ENCODE peak calls at places on chromosomes 6 and 20, in seven cellular contexts. W is colonic mucosa, M is AG04450, X is A673, F is tibial nerve, V is esophagus squamous epithelium, P is DND-41. G is an unnamed sample.

GRCh38 chr6:166618866-166619761 is 7.9 kb downstream of the RPS6KA2 start:
- DNase-seq in X (no peak), V (no peak), M (no peak), F (no peak), P (no peak), W (peak; percentile 11), G (no peak)

GRCh38 chr6:166596741-166597507 is 10.4 kb upstream of the RAMACL start:
- DNase-seq in X (no peak), F (no peak), M (no peak), W (no peak), V (no peak), P (no peak), G (no peak)

GRCh38 chr20:45289942-45290676 is 16.5 kb upstream of the RBPJL start:
- DNase-seq in F (no peak), W (no peak), P (no peak), X (no peak), M (no peak), V (no peak), G (no peak)

GRCh38 chr6:103335412-103335811 is 1524.3 kb downstream of the HACE1 start:
- DNase-seq in M (no peak), P (no peak), X (peak; percentile 46), F (no peak), W (no peak), V (no peak), G (no peak)

GRCh38 chr6:77447254-77447653 is 16.0 kb downstream of the HTR1B start:
- DNase-seq in P (no peak), X (no peak), F (no peak), M (no peak), W (no peak), V (no peak), G (no peak)

GRCh38 chr6:138007014-138007472 is 100.2 kb downstream of the PERP start:
- DNase-seq in W (peak; percentile 54), F (no peak), V (no peak), P (peak; percentile 35), M (no peak), X (peak; percentile 52), G (no peak)

GRCh38 chr20:58990651-58991445 is 9.8 kb downstream of the NELFCD start:
- DNase-seq in P (no peak), F (peak; percentile 5), X (no peak), W (no peak), V (no peak), M (no peak), G (no peak)

GRCh38 chr20:25076201-25076600 is 5.7 kb downstream of the VSX1 start:
- DNase-seq in X (no peak), M (no peak), P (no peak), W (no peak), F (no peak), V (no peak), G (no peak)

GRCh38 chr20:3672864-3673550 is 8.8 kb downstream of the ADAM33 start:
- DNase-seq in X (no peak), P (no peak), F (no peak), V (no peak), W (no peak), M (no peak), G (no peak)

GRCh38 chr6:36977470-36977941 is 8.5 kb downstream of the MTCH1 start:
- DNase-seq in M (no peak), X (peak; percentile 33), V (no peak), F (no peak), W (no peak), P (no peak), G (no peak)

GRCh38 chr6:83474309-83474708 is 38.0 kb upstream of the PRSS35 start:
- DNase-seq in X (peak; percentile 10), V (no peak), P (no peak), M (no peak), F (no peak), W (no peak), G (no peak)

GRCh38 chr20:10129749-10130148 is 88.9 kb upstream of the SNAP25 start:
- DNase-seq in V (no peak), M (no peak), W (no peak), X (no peak), P (no peak), F (no peak), G (no peak)

GRCh38 chr6:7541175-7542064 is at the start of gene DSP:
- DNase-seq in W (peak; percentile 88), F (no peak), M (no peak), V (no peak), X (peak; percentile 18), P (no peak), G (no peak)

GRCh38 chr6:149246691-149247384 is 70.7 kb upstream of the TAB2 start:
- DNase-seq in P (no peak), V (no peak), M (no peak), W (no peak), X (no peak), F (no peak), G (no peak)

GRCh38 chr6:69145062-69145461 is 510.0 kb downstream of the ADGRB3 start:
- DNase-seq in X (no peak), M (no peak), W (no peak), P (no peak), V (no peak), F (no peak), G (no peak)

GRCh38 chr6:28207244-28208179 is 17.6 kb upstream of the ZSCAN9 start:
- DNase-seq in V (no peak), F (no peak), P (no peak), M (no peak), W (peak; percentile 53), X (peak; percentile 66), G (no peak)

GRCh38 chr20:38108438-38109024 is 56.5 kb downstream of the TGM2 start:
- DNase-seq in P (no peak), F (no peak), W (no peak), X (no peak), V (no peak), M (no peak), G (no peak)

GRCh38 chr6:133184798-133185380 is 56.3 kb upstream of the EYA4 start:
- DNase-seq in P (no peak), V (no peak), M (no peak), W (no peak), F (no peak), X (peak; percentile 37), G (no peak)

GRCh38 chr6:43771858-43772570 is 2.0 kb downstream of the VEGFA start:
- DNase-seq in M (no peak), P (peak; percentile 71), F (peak; percentile 64), W (peak; percentile 83), V (no peak), X (peak; percentile 67), G (no peak)

GRCh38 chr6:9272671-9273070 is 837.3 kb upstream of the SLC35B3 start:
- DNase-seq in W (no peak), M (no peak), F (no peak), V (no peak), X (no peak), P (no peak), G (no peak)

GRCh38 chr20:17556842-17557674 is 12.8 kb upstream of the DSTN start:
- DNase-seq in M (no peak), X (no peak), W (peak; percentile 58), V (no peak), P (no peak), F (peak; percentile 47), G (no peak)

GRCh38 chr6:159501558-159501957 is 191.5 kb downstream of the SOD2 start:
- DNase-seq in V (no peak), W (no peak), X (no peak), F (no peak), M (no peak), P (no peak), G (no peak)

GRCh38 chr20:40511478-40511877 is 177.6 kb downstream of the MAFB start:
- DNase-seq in M (no peak), V (no peak), X (peak; percentile 15), W (no peak), P (no peak), F (peak; percentile 24), G (no peak)

GRCh38 chr6:137415127-137415833 is 78.9 kb downstream of the OLIG3 start:
- DNase-seq in P (no peak), V (no peak), M (peak; percentile 7), W (peak; percentile 69), F (peak; percentile 31), X (peak; percentile 46), G (peak; percentile 76)

GRCh38 chr20:49983123-49983847 is 505 bp downstream of the SNAI1 start:
- DNase-seq in M (no peak), V (no peak), F (no peak), X (no peak), P (no peak), W (no peak), G (no peak)

GRCh38 chr6:19851273-19852089 is 14.3 kb downstream of the ID4 start:
- DNase-seq in V (no peak), P (no peak), M (peak; percentile 42), X (peak; percentile 87), W (peak; percentile 31), F (no peak), G (no peak)

GRCh38 chr6:146913842-146914562 is 290.2 kb upstream of the STXBP5 start:
- DNase-seq in W (peak; percentile 34), V (no peak), F (peak; percentile 16), M (peak; percentile 97), P (no peak), X (peak; percentile 87), G (no peak)

DNA sequence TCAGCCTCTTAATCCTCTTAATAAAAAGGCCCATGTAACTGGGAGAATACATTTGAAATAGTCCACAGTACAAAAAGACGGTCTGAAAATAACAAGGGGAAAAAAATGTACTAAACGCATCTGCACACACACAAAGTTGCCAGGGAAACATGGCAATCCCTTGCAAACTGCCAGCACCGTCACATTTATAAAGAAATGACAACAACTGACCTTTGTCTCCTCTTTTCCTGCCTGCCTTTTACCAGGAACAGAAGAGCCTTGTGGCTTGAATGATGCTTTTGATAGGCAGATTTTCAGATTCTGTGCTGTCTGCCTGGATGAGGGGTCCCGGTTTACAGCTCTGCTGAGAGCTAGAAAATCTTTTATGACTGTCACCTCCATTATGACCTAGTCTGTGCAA is 308.6 kb upstream of the ZFP64 start:
- DNase-seq in W (no peak), V (no peak), X (no peak), F (no peak), P (no peak), M (no peak), G (no peak)
- H3K9me3 ChIP-seq in W (no peaks in the 10 kb centered on the region), V (peaks cover 5% of the 10 kb centered on the region), X (no peaks in the 10 kb centered on the region), F (no peaks in the 10 kb centered on the region), P (no peaks in the 10 kb centered on the region), M (no peaks in the 10 kb centered on the region), G (no peaks in the 10 kb centered on the region)

GRCh38 chr20:43955244-43956191 is 40.9 kb downstream of the TOX2 start:
- DNase-seq in W (no peak), P (peak; percentile 77), F (no peak), X (peak; percentile 84), M (peak; percentile 62), V (no peak), G (peak; percentile 16)
- H3K9me3 ChIP-seq in W (no peaks in the 10 kb centered on the region), P (no peaks in the 10 kb centered on the region), F (no peaks in the 10 kb centered on the region), X (no peaks in the 10 kb centered on the region), M (no peaks in the 10 kb centered on the region), V (no peaks in the 10 kb centered on the region), G (no peaks in the 10 kb centered on the region)

GRCh38 chr20:29874476-29875202 is 1382.8 kb upstream of the DEFB115 start:
- DNase-seq in M (no peak), W (no peak), V (no peak), P (no peak), F (no peak), X (no peak), G (no peak)
- H3K9me3 ChIP-seq in M (peaks cover 58% of the 10 kb centered on the region), W (no peaks in the 10 kb centered on the region), V (peaks cover 50% of the 10 kb centered on the region), P (peaks cover 36% of the 10 kb centered on the region), F (peaks cover 59% of the 10 kb centered on the region), X (peaks cover 40% of the 10 kb centered on the region), G (peaks cover 5% of the 10 kb centered on the region)

DNA sequence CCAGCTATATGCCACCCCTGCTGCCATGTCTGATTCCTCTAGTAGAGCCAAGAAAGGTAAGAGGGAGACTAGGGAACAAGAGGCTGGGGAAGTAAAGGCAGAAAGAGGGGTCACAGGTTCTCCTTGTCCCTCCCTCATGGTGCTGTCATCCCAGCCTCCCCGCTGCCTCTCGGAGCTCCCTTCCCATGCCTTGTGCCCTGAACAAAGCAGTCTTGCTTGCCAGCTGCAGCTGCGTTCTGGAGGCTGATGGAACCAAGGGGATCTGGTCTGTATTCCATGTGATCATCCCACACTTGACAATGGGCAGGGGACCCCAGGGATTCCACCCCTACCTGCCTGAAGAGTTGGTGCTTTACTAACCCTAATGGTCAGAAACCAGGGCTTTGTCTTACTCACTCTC is 61.4 kb downstream of the DAAM2 start:
- DNase-seq in X (no peak), F (no peak), W (no peak), M (no peak), V (no peak), P (no peak), G (no peak)
- H3K9me3 ChIP-seq in X (no peaks in the 10 kb centered on the region), F (no peaks in the 10 kb centered on the region), W (no peaks in the 10 kb centered on the region), M (no peaks in the 10 kb centered on the region), V (no peaks in the 10 kb centered on the region), P (no peaks in the 10 kb centered on the region), G (no peaks in the 10 kb centered on the region)

G was measured in CD8-positive, alpha-beta memory T cell.